ENCODE peak calls at places on chromosomes 7 and 10, in eight cellular contexts. P, C, D, J, S, U, Q and X are unnamed samples.

GRCh38 chr7:2477447-2478386 is 1.5 kb upstream of the GRIFIN start:
- DNase-seq in C (peak; percentile 91), J (peak; percentile 92), S (no peak), Q (peak; percentile 90), U (peak; percentile 85), D (peak; percentile 40), P (no peak), X (peak; percentile 82)

GRCh38 chr10:95263864-95264226 is 27.0 kb downstream of the PDLIM1 start:
- DNase-seq in U (no peak), S (no peak), P (no peak), D (no peak), C (no peak), Q (no peak), J (no peak), X (no peak)

GRCh38 chr10:104331208-104331838 is 6.9 kb downstream of the ITPRIP start:
- DNase-seq in U (no peak), C (no peak), Q (no peak), J (no peak), D (no peak), S (no peak), P (no peak), X (no peak)

GRCh38 chr10:51224610-51225230 is 150.4 kb downstream of the PRKG1 start:
- DNase-seq in D (no peak), J (no peak), C (no peak), Q (no peak), S (peak; percentile 80), P (no peak), U (no peak), X (no peak)

GRCh38 chr7:158371856-158372255 is 215.8 kb downstream of the PTPRN2 start:
- DNase-seq in S (no peak), D (no peak), J (no peak), C (no peak), U (no peak), Q (no peak), P (no peak), X (no peak)

GRCh38 chr7:121167971-121168370 is 160.8 kb upstream of the WNT16 start:
- DNase-seq in U (no peak), C (no peak), J (no peak), S (no peak), P (no peak), Q (no peak), D (no peak), X (no peak)

GRCh38 chr10:87585565-87586514 is 73.8 kb upstream of the PAPSS2 start:
- DNase-seq in D (no peak), J (peak; percentile 41), P (peak; percentile 35), S (no peak), C (no peak), U (no peak), Q (no peak), X (no peak)

GRCh38 chr7:115679976-115680375 is 350.6 kb downstream of the TFEC start:
- DNase-seq in D (no peak), P (peak; percentile 22), Q (peak; percentile 5), S (no peak), C (no peak), J (peak; percentile 49), U (peak; percentile 50), X (peak; percentile 12)

GRCh38 chr7:116970148-116970910 is 17.0 kb downstream of the ST7 start:
- DNase-seq in C (no peak), P (no peak), J (no peak), D (no peak), S (no peak), U (no peak), Q (no peak), X (no peak)

DNA sequence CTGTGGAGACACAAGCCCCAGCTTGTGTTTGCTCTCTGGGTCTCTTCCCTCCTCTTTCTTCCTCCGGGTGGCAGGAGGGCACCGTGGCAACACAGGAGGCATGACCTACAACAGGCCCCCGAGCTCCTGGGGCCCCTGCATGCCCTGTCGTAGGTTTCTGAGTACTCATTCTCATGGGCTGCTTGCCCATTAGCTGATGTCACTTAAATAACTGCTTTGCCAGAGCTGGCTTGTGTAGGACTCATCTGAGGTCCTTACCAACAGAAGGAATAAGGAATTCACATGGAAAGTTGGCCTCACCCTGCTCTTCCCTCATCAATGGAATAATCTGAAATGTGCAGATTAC is 298.0 kb upstream of the PRKCQ start:
- DNase-seq in U (no peak), C (no peak), J (no peak), Q (no peak), P (no peak), D (no peak), S (no peak), X (peak; percentile 2)
- TF ChIP-seq CTCF in U (no peak), C (no peak), J (no peak), Q (no peak), P (no peak), D (no peak), S (no peak), X (no peak)

DNA sequence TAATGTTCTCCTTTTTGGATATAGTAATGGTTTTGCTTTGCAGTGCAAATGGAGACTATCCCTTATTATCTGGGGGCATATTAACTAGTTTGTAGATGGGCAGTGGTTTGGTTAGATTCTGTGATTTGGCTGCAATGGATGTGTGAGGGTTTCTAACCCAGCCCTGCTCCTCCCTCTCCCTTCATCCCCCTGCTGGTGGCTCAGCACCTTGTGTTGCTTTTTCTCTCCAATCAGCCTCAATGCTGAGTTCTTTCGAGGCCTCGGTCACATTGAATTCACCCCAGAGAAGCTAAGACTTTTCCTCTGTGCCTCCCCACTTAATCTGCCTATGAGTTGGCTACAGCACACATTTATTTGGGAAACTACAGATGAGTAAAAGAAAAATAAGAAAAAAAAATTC is 120.0 kb downstream of the MALRD1 start:
- DNase-seq in U (peak; percentile 29), J (peak; percentile 9), P (no peak), S (no peak), C (no peak), Q (no peak), D (no peak), X (no peak)
- TF ChIP-seq CTCF in U (peak; percentile 48), J (no peak), P (peak; percentile 17), S (no peak), C (no peak), Q (no peak), D (no peak), X (no peak)

DNA sequence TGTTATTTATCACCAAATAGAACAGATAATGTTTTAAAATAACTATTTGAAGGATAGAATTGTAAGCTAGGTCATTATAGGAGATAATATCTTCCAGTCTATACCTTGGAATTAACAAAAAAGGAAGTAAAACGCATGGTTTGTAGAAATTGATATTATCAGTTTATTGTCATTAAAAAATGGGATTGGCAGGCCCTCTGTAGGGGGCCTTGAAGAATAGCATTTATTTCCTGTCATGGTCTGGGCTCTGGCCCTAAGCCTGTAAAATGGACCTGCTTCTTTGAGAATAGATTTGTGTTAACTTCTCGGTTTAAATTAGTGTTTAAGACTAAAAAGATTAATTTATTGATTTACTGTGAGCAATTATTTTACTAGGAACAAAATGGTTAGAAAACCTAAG is 197.6 kb upstream of the FOXP2 start:
- DNase-seq in Q (no peak), C (no peak), S (no peak), J (no peak), U (no peak), D (no peak), P (no peak), X (no peak)
- TF ChIP-seq CTCF in Q (no peak), C (no peak), S (peak; percentile 8), J (no peak), U (no peak), D (no peak), P (no peak), X (no peak)

DNA sequence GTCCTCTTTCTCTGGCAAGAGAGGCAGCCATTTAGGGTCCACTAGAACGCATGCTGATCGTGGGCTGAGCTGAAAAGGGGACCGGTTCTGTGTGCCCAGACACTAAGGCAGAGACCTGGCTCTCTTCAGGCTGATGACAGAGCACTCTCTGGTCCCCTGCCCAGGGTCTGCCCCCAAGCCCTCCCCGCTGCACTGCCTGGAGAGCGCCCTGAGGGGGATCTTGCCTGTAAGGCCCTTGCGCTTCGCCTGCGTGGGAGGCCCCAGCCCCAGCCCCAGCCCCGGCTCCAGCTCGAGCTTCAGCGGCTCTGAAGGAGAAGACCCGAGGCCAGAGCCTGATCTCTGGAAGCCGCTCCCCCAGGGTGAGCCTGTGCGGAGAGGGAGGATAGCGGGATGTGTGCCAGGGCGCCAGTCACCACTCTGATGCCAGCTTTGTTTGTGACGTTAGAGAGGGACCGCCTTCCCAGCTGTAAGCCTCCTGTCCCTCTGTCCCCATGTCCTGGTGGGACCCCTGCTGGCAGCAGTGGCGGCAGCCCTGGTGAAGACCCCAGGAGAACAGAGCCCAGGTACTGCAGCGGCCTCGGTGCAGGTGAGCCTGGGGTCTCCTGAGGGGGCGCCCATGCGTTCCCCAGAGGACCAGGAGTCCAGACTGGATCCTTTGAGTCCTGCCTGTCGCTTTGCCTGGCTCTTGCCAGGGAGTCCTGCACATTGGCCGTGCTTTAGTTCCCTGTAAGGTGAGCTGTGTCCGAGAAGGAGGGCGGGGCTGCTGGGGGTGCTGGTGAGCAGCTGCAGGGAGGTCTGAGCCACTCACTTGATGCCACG is 43.2 kb downstream of the ZNF467 start:
- DNase-seq in U (no peak), D (no peak), S (no peak), J (no peak), P (no peak), C (no peak), Q (no peak), X (no peak)
- TF ChIP-seq CTCF in U (no peak), D (no peak), S (no peak), J (no peak), P (no peak), C (no peak), Q (no peak), X (no peak)

DNA sequence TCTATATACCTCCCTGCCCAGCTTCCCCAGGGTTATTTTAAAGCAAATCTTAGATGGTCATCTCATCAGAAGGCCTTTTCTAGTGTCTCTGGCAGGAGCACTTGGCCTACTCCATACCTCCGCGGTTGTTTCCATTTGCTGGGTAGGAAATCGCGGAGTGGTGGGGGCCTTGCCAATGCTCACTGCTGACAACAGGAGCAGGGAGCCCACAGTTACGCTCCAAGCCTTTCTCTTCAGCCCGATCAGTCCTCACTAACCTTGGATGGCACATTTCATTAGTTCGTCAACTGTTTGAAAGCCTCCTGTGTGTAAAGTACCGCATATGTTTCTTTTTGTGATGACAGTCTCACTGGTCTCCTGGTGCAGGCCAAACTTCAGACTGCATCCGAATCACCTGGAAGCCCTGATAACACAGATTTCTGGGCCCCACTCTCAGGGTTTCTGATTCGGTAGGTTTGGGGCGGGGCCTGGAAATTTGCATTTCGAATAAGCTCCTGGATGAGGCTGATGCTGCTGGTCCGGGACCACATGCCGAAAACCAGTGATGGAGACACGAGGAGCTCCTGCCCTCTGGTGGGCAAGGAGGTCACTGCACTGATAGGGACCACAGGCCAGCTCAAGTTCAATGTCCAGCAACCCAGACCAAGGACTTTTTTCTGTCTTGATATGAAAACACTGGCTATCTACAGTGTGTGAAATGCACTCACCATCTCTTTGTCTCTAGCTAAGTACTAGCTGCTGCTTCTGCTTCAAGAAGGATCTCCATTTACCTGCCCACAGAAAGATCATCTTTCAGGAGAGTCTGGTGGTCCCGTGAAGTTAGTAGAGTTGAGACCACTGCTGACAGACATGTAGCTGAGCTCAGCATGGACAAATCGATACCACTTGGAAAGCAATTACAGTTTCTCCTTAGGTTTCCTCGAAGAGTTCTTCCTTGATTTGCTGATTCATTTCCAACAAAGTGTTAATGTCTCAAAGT is 14.0 kb downstream of the LRGUK start:
- DNase-seq in Q (peak; percentile 79), U (peak; percentile 71), D (peak; percentile 22), J (peak; percentile 76), P (peak; percentile 64), C (peak; percentile 74), S (no peak), X (peak; percentile 79)
- TF ChIP-seq CTCF in Q (peak; percentile 92), U (peak; percentile 92), D (peak; percentile 84), J (peak; percentile 60), P (peak; percentile 92), C (peak; percentile 88), S (peak; percentile 90), X (peak; percentile 88)